ENCODE peak calls at places on chromosome 1, in nine cellular contexts. N is NCI-H460, U is Caki2, E is brain microvascular endothelial cell, W is HFFc6, C is colonic mucosa, O is T-helper 2 cell, G is heart left ventricle, I is ACHN. A is an unnamed sample.

GRCh38 chr1:56831874-56832693 is 12.9 kb upstream of the FYB2 start:
- DNase-seq in N (peak), U (peak), E (peak), W (peak), C (peak), O (peak), G (peak), I (peak), A (peak)

GRCh38 chr1:979744-980072 is 2.2 kb downstream of the PERM1 start:
- DNase-seq in N (no peak), U (no peak), E (no peak), W (no peak), C (no peak), O (no peak), G (no peak), I (no peak), A (no peak)

GRCh38 chr1:32249831-32250525 is 1.1 kb upstream of the LCK start:
- DNase-seq in N (no peak), U (peak), E (no peak), W (no peak), C (peak), O (peak), G (peak), I (peak), A (no peak)

GRCh38 chr1:100146958-100147357 is 14.0 kb downstream of the TRMT13 start:
- DNase-seq in N (no peak), U (no peak), E (no peak), W (no peak), C (no peak), O (no peak), G (no peak), I (no peak), A (no peak)

GRCh38 chr1:40160806-40161124 is 422 bp upstream of the RLF start:
- DNase-seq in N (no peak), U (no peak), E (no peak), W (no peak), C (no peak), O (no peak), G (no peak), I (no peak), A (no peak)

GRCh38 chr1:153390938-153391710 is at the start of gene S100A8:
- DNase-seq in N (no peak), U (no peak), E (no peak), W (no peak), C (peak), O (no peak), G (peak), I (no peak), A (no peak)

GRCh38 chr1:47650205-47650604 is 212.4 kb downstream of the FOXD2 start:
- DNase-seq in N (peak), U (peak), E (peak), W (peak), C (peak), O (no peak), G (peak), I (peak), A (no peak)

GRCh38 chr1:193729429-193729828 is 543.0 kb upstream of the B3GALT2 start:
- DNase-seq in N (peak), U (no peak), E (peak), W (no peak), C (no peak), O (no peak), G (no peak), I (no peak), A (no peak)

GRCh38 chr1:161258439-161259386 is at the start of gene PCP4L1:
- DNase-seq in N (no peak), U (no peak), E (peak), W (peak), C (peak), O (peak), G (peak), I (peak), A (peak)

GRCh38 chr1:87510540-87510939 is 181.9 kb downstream of the LMO4 start:
- DNase-seq in N (no peak), U (no peak), E (no peak), W (no peak), C (no peak), O (no peak), G (no peak), I (no peak), A (no peak)

GRCh38 chr1:234970731-234971476 is 157.7 kb downstream of the TOMM20 start:
- DNase-seq in N (no peak), U (no peak), E (peak), W (peak), C (peak), O (no peak), G (no peak), I (no peak), A (peak)

A was measured in posterior cingulate gyrus.